ENCODE peak calls at places on chromosomes 2 and 18, in nine cellular contexts. Z is transverse colon; A is mesothelial cell of epicardium; U is NCI-H748 treated with DMSO at 0.1 percent for 48 hours; R is stimulated activated CD4-positive, alpha-beta T cell treated with anti-CD3 and anti-CD28 coated beads, Interleukin-15, amount 100 ng/mL, for 1 hour; X is LoVo; G is NCI-H1105 treated with DMSO at 0.1 percent for 48 hours; S is frontal cortex; W is EL. F is an unnamed sample.

GRCh38 chr18:10245517-10246175 is 208.8 kb upstream of the APCDD1 start:
- DNase-seq in Z (no peak), A (no peak), U (no peak), R (no peak), X (no peak), G (no peak), S (no peak), W (no peak), F (no peak)

GRCh38 chr18:56709463-56709862 is 58.3 kb downstream of the WDR7 start:
- DNase-seq in Z (no peak), A (no peak), U (peak; percentile 7), R (no peak), X (peak; percentile 51), G (no peak), S (no peak), W (peak; percentile 81), F (peak; percentile 90)

GRCh38 chr2:224517963-224518362 is 67.2 kb downstream of the CUL3 start:
- DNase-seq in Z (no peak), A (no peak), U (no peak), R (no peak), X (no peak), G (no peak), S (no peak), W (no peak), F (peak; percentile 17)

GRCh38 chr2:74864728-74865722 is 31.1 kb downstream of the HK2 start:
- DNase-seq in Z (no peak), A (no peak), U (no peak), R (no peak), X (no peak), G (no peak), S (no peak), W (peak; percentile 82), F (peak; percentile 65)

GRCh38 chr18:62953663-62954062 is 238.3 kb downstream of the PHLPP1 start:
- DNase-seq in Z (no peak), A (no peak), U (no peak), R (no peak), X (no peak), G (no peak), S (no peak), W (no peak), F (no peak)

GRCh38 chr2:235661952-235662351 is 168.1 kb downstream of the AGAP1 start:
- DNase-seq in Z (no peak), A (no peak), U (no peak), R (no peak), X (no peak), G (no peak), S (no peak), W (no peak), F (no peak)

GRCh38 chr18:36427369-36427768 is 129.9 kb downstream of the FHOD3 start:
- DNase-seq in Z (no peak), A (no peak), U (no peak), R (no peak), X (no peak), G (no peak), S (no peak), W (no peak), F (no peak)

GRCh38 chr2:26330604-26331003 is 15.3 kb upstream of the SELENOI start:
- DNase-seq in Z (no peak), A (no peak), U (no peak), R (no peak), X (no peak), G (no peak), S (no peak), W (no peak), F (no peak)

GRCh38 chr2:108912629-108912902 is 76.5 kb downstream of the EDAR start:
- DNase-seq in Z (no peak), A (no peak), U (no peak), R (no peak), X (no peak), G (no peak), S (no peak), W (no peak), F (no peak)

GRCh38 chr2:202519453-202519852 is 115.3 kb upstream of the FAM117B start:
- DNase-seq in Z (no peak), A (no peak), U (no peak), R (no peak), X (no peak), G (no peak), S (no peak), W (no peak), F (no peak)

GRCh38 chr2:134401081-134401497 is 147.2 kb downstream of the MGAT5 start:
- DNase-seq in Z (no peak), A (no peak), U (no peak), R (no peak), X (no peak), G (no peak), S (no peak), W (peak; percentile 31), F (peak; percentile 59)

GRCh38 chr2:23571527-23572295 is 186.7 kb downstream of the KLHL29 start:
- DNase-seq in Z (no peak), A (no peak), U (no peak), R (no peak), X (no peak), G (no peak), S (no peak), W (no peak), F (no peak)

GRCh38 chr2:10378189-10378588 is 69.9 kb downstream of the ODC1 start:
- DNase-seq in Z (peak; percentile 51), A (no peak), U (no peak), R (no peak), X (no peak), G (no peak), S (no peak), W (no peak), F (no peak)

GRCh38 chr2:71071681-71072398 is 3.4 kb downstream of the NAGK start:
- DNase-seq in Z (peak; percentile 46), A (no peak), U (no peak), R (peak; percentile 30), X (no peak), G (no peak), S (no peak), W (no peak), F (no peak)

GRCh38 chr2:30655660-30656059 is 151.6 kb downstream of the CAPN13 start:
- DNase-seq in Z (no peak), A (no peak), U (no peak), R (no peak), X (no peak), G (no peak), S (no peak), W (peak; percentile 38), F (no peak)

GRCh38 chr2:159773426-159773825 is 24.6 kb downstream of the CD302 start:
- DNase-seq in Z (no peak), A (no peak), U (no peak), R (no peak), X (no peak), G (no peak), S (no peak), W (peak; percentile 56), F (peak; percentile 25)

F was measured in GM23248.